ENCODE peak calls at places on chromosomes 11 and 22, in ten cellular contexts. One of them, this sample, is unnamed.

GRCh38 chr11:75471134-75471943 is 38.3 kb upstream of the KLHL35 start:
- DNase-seq in stomach: no peak
- DNase-seq in H1: no peak
- DNase-seq in activated T-cell treated with anti-CD3 and anti-CD28 coated beads for 1 hour: no peak
- DNase-seq in DMS153: no peak
- DNase-seq in COR-L47: no peak
- DNase-seq in activated naive CD4-positive, alpha-beta T cell treated with anti-CD3 and anti-CD28 coated beads for 36 hours: no peak
- DNase-seq in NCI-H1930: no peak
- DNase-seq in GDM1: no peak
- DNase-seq in GM19239: no peak
- DNase-seq in this sample: no peak

GRCh38 chr22:30044369-30044768 is 35.9 kb upstream of the HORMAD2 start:
- DNase-seq in activated naive CD4-positive, alpha-beta T cell treated with anti-CD3 and anti-CD28 coated beads for 36 hours: no peak
- DNase-seq in COR-L47: no peak
- DNase-seq in GM19239: no peak
- DNase-seq in GDM1: no peak
- DNase-seq in activated T-cell treated with anti-CD3 and anti-CD28 coated beads for 1 hour: no peak
- DNase-seq in stomach: peak
- DNase-seq in DMS153: peak
- DNase-seq in NCI-H1930: no peak
- DNase-seq in H1: no peak
- DNase-seq in this sample: no peak

GRCh38 chr22:24506802-24507438 is 11.8 kb downstream of the UPB1 start:
- DNase-seq in GM19239: no peak
- DNase-seq in H1: no peak
- DNase-seq in stomach: no peak
- DNase-seq in DMS153: peak
- DNase-seq in GDM1: no peak
- DNase-seq in NCI-H1930: no peak
- DNase-seq in COR-L47: peak
- DNase-seq in activated T-cell treated with anti-CD3 and anti-CD28 coated beads for 1 hour: no peak
- DNase-seq in activated naive CD4-positive, alpha-beta T cell treated with anti-CD3 and anti-CD28 coated beads for 36 hours: no peak
- DNase-seq in this sample: peak

GRCh38 chr11:68066742-68067141 is 27.9 kb downstream of the TCIRG1 start:
- DNase-seq in H1: no peak
- DNase-seq in GDM1: no peak
- DNase-seq in COR-L47: no peak
- DNase-seq in activated naive CD4-positive, alpha-beta T cell treated with anti-CD3 and anti-CD28 coated beads for 36 hours: no peak
- DNase-seq in activated T-cell treated with anti-CD3 and anti-CD28 coated beads for 1 hour: no peak
- DNase-seq in stomach: no peak
- DNase-seq in DMS153: no peak
- DNase-seq in NCI-H1930: no peak
- DNase-seq in GM19239: no peak
- DNase-seq in this sample: no peak

GRCh38 chr11:115591380-115591779 is 87.2 kb upstream of the CADM1 start:
- DNase-seq in NCI-H1930: no peak
- DNase-seq in activated naive CD4-positive, alpha-beta T cell treated with anti-CD3 and anti-CD28 coated beads for 36 hours: no peak
- DNase-seq in H1: no peak
- DNase-seq in COR-L47: no peak
- DNase-seq in stomach: no peak
- DNase-seq in DMS153: no peak
- DNase-seq in GDM1: no peak
- DNase-seq in activated T-cell treated with anti-CD3 and anti-CD28 coated beads for 1 hour: no peak
- DNase-seq in GM19239: no peak
- DNase-seq in this sample: no peak

GRCh38 chr11:68002943-68003845 is 703 bp downstream of the UNC93B1 start:
- DNase-seq in NCI-H1930: no peak
- DNase-seq in H1: peak
- DNase-seq in stomach: peak
- DNase-seq in GDM1: no peak
- DNase-seq in activated naive CD4-positive, alpha-beta T cell treated with anti-CD3 and anti-CD28 coated beads for 36 hours: peak
- DNase-seq in DMS153: no peak
- DNase-seq in activated T-cell treated with anti-CD3 and anti-CD28 coated beads for 1 hour: peak
- DNase-seq in COR-L47: no peak
- DNase-seq in GM19239: no peak
- DNase-seq in this sample: peak

GRCh38 chr11:119339581-119340334 is 925 bp downstream of the C1QTNF5 start:
- DNase-seq in activated naive CD4-positive, alpha-beta T cell treated with anti-CD3 and anti-CD28 coated beads for 36 hours: peak
- DNase-seq in H1: peak
- DNase-seq in NCI-H1930: peak
- DNase-seq in stomach: peak
- DNase-seq in DMS153: no peak
- DNase-seq in GM19239: no peak
- DNase-seq in COR-L47: peak
- DNase-seq in GDM1: no peak
- DNase-seq in activated T-cell treated with anti-CD3 and anti-CD28 coated beads for 1 hour: peak
- DNase-seq in this sample: no peak

GRCh38 chr11:4936745-4937144 is 10.7 kb downstream of the OR51A4 start:
- DNase-seq in stomach: no peak
- DNase-seq in activated T-cell treated with anti-CD3 and anti-CD28 coated beads for 1 hour: no peak
- DNase-seq in activated naive CD4-positive, alpha-beta T cell treated with anti-CD3 and anti-CD28 coated beads for 36 hours: no peak
- DNase-seq in COR-L47: no peak
- DNase-seq in GDM1: no peak
- DNase-seq in NCI-H1930: no peak
- DNase-seq in DMS153: no peak
- DNase-seq in H1: no peak
- DNase-seq in GM19239: no peak
- DNase-seq in this sample: no peak

GRCh38 chr11:34252651-34253050 is 105.2 kb downstream of the ABTB2 start:
- DNase-seq in H1: no peak
- DNase-seq in activated naive CD4-positive, alpha-beta T cell treated with anti-CD3 and anti-CD28 coated beads for 36 hours: no peak
- DNase-seq in stomach: no peak
- DNase-seq in GDM1: no peak
- DNase-seq in COR-L47: peak
- DNase-seq in GM19239: no peak
- DNase-seq in NCI-H1930: no peak
- DNase-seq in DMS153: no peak
- DNase-seq in activated T-cell treated with anti-CD3 and anti-CD28 coated beads for 1 hour: no peak
- DNase-seq in this sample: no peak

GRCh38 chr11:57745206-57745605 is 3.9 kb downstream of the SELENOH start:
- DNase-seq in COR-L47: no peak
- DNase-seq in NCI-H1930: no peak
- DNase-seq in H1: no peak
- DNase-seq in GDM1: no peak
- DNase-seq in stomach: no peak
- DNase-seq in activated naive CD4-positive, alpha-beta T cell treated with anti-CD3 and anti-CD28 coated beads for 36 hours: no peak
- DNase-seq in activated T-cell treated with anti-CD3 and anti-CD28 coated beads for 1 hour: no peak
- DNase-seq in DMS153: no peak
- DNase-seq in GM19239: no peak
- DNase-seq in this sample: no peak

GRCh38 chr11:114180301-114181055 is 115.7 kb upstream of the NNMT start:
- DNase-seq in activated T-cell treated with anti-CD3 and anti-CD28 coated beads for 1 hour: no peak
- DNase-seq in NCI-H1930: no peak
- DNase-seq in DMS153: peak
- DNase-seq in COR-L47: peak
- DNase-seq in activated naive CD4-positive, alpha-beta T cell treated with anti-CD3 and anti-CD28 coated beads for 36 hours: peak
- DNase-seq in GM19239: no peak
- DNase-seq in stomach: peak
- DNase-seq in H1: no peak
- DNase-seq in GDM1: no peak
- DNase-seq in this sample: peak

GRCh38 chr11:93852242-93852641 is 1.8 kb upstream of the VSTM5 start:
- DNase-seq in COR-L47: no peak
- DNase-seq in H1: peak
- DNase-seq in DMS153: no peak
- DNase-seq in GDM1: no peak
- DNase-seq in NCI-H1930: no peak
- DNase-seq in stomach: no peak
- DNase-seq in activated naive CD4-positive, alpha-beta T cell treated with anti-CD3 and anti-CD28 coated beads for 36 hours: no peak
- DNase-seq in GM19239: no peak
- DNase-seq in activated T-cell treated with anti-CD3 and anti-CD28 coated beads for 1 hour: no peak
- DNase-seq in this sample: no peak

GRCh38 chr11:30000986-30001385 is 15.8 kb downstream of the KCNA4 start:
- DNase-seq in NCI-H1930: peak
- DNase-seq in activated naive CD4-positive, alpha-beta T cell treated with anti-CD3 and anti-CD28 coated beads for 36 hours: no peak
- DNase-seq in COR-L47: no peak
- DNase-seq in stomach: no peak
- DNase-seq in GDM1: no peak
- DNase-seq in activated T-cell treated with anti-CD3 and anti-CD28 coated beads for 1 hour: no peak
- DNase-seq in DMS153: peak
- DNase-seq in GM19239: no peak
- DNase-seq in H1: no peak
- DNase-seq in this sample: no peak

GRCh38 chr22:49561976-49562375 is 265.7 kb downstream of the BRD1 start:
- DNase-seq in H1: no peak
- DNase-seq in GDM1: no peak
- DNase-seq in stomach: peak
- DNase-seq in COR-L47: no peak
- DNase-seq in activated T-cell treated with anti-CD3 and anti-CD28 coated beads for 1 hour: no peak
- DNase-seq in activated naive CD4-positive, alpha-beta T cell treated with anti-CD3 and anti-CD28 coated beads for 36 hours: no peak
- DNase-seq in GM19239: no peak
- DNase-seq in NCI-H1930: no peak
- DNase-seq in DMS153: no peak
- DNase-seq in this sample: no peak

GRCh38 chr11:67276821-67277230 is 10.6 kb downstream of the GRK2 start:
- DNase-seq in activated naive CD4-positive, alpha-beta T cell treated with anti-CD3 and anti-CD28 coated beads for 36 hours: peak
- DNase-seq in NCI-H1930: no peak
- DNase-seq in GM19239: no peak
- DNase-seq in H1: no peak
- DNase-seq in DMS153: no peak
- DNase-seq in stomach: peak
- DNase-seq in COR-L47: no peak
- DNase-seq in activated T-cell treated with anti-CD3 and anti-CD28 coated beads for 1 hour: no peak
- DNase-seq in GDM1: peak
- DNase-seq in this sample: no peak

GRCh38 chr11:120523196-120523595 is 11.6 kb downstream of the GRIK4 start:
- DNase-seq in DMS153: peak
- DNase-seq in activated T-cell treated with anti-CD3 and anti-CD28 coated beads for 1 hour: no peak
- DNase-seq in NCI-H1930: no peak
- DNase-seq in stomach: no peak
- DNase-seq in COR-L47: peak
- DNase-seq in GM19239: no peak
- DNase-seq in H1: no peak
- DNase-seq in GDM1: no peak
- DNase-seq in activated naive CD4-positive, alpha-beta T cell treated with anti-CD3 and anti-CD28 coated beads for 36 hours: no peak
- DNase-seq in this sample: peak